ENCODE peak calls at places on chromosomes 6 and 20, in eight cellular contexts. One of them, this sample, is unnamed. For H3K4me1, the result is how much of the 10 kb centered on the place peaks cover.

GRCh38 chr6:144156991-144157390 is 6.7 kb downstream of the STX11 start:
- DNase-seq in naive thymus-derived CD4-positive, alpha-beta T cell: no peak
- DNase-seq in tibial nerve: no peak
- DNase-seq in neuronal stem cell: no peak
- DNase-seq in psoas muscle: no peak
- DNase-seq in breast epithelium: no peak
- DNase-seq in GM23248: no peak
- DNase-seq in mammary epithelial cell: no peak
- DNase-seq in this sample: no peak

GRCh38 chr20:53343433-53343832 is 250.2 kb downstream of the ZNF217 start:
- DNase-seq in naive thymus-derived CD4-positive, alpha-beta T cell: no peak
- DNase-seq in tibial nerve: no peak
- DNase-seq in neuronal stem cell: no peak
- DNase-seq in psoas muscle: no peak
- DNase-seq in breast epithelium: no peak
- DNase-seq in GM23248: no peak
- DNase-seq in mammary epithelial cell: no peak
- DNase-seq in this sample: no peak

GRCh38 chr6:92122746-92123145 is 1296.6 kb downstream of the EPHA7 start:
- DNase-seq in naive thymus-derived CD4-positive, alpha-beta T cell: no peak
- DNase-seq in tibial nerve: no peak
- DNase-seq in neuronal stem cell: no peak
- DNase-seq in psoas muscle: no peak
- DNase-seq in breast epithelium: no peak
- DNase-seq in GM23248: no peak
- DNase-seq in mammary epithelial cell: no peak
- DNase-seq in this sample: peak

GRCh38 chr6:34317882-34318491 is 69.2 kb upstream of the SMIM29 start:
- DNase-seq in naive thymus-derived CD4-positive, alpha-beta T cell: no peak
- DNase-seq in tibial nerve: no peak
- DNase-seq in neuronal stem cell: no peak
- DNase-seq in psoas muscle: no peak
- DNase-seq in breast epithelium: no peak
- DNase-seq in GM23248: peak
- DNase-seq in mammary epithelial cell: no peak
- DNase-seq in this sample: no peak

GRCh38 chr6:56375806-56376205 is 128.4 kb upstream of the COL21A1 start:
- DNase-seq in naive thymus-derived CD4-positive, alpha-beta T cell: no peak
- DNase-seq in tibial nerve: no peak
- DNase-seq in neuronal stem cell: no peak
- DNase-seq in psoas muscle: no peak
- DNase-seq in breast epithelium: no peak
- DNase-seq in GM23248: no peak
- DNase-seq in mammary epithelial cell: no peak
- DNase-seq in this sample: no peak

GRCh38 chr20:62627901-62628612 is 14.2 kb upstream of the SLCO4A1 start:
- DNase-seq in naive thymus-derived CD4-positive, alpha-beta T cell: no peak
- DNase-seq in tibial nerve: no peak
- DNase-seq in neuronal stem cell: no peak
- DNase-seq in psoas muscle: no peak
- DNase-seq in breast epithelium: no peak
- DNase-seq in GM23248: peak
- DNase-seq in mammary epithelial cell: no peak
- DNase-seq in this sample: peak

GRCh38 chr6:91464718-91465117 is 877.8 kb upstream of the MAP3K7 start:
- DNase-seq in naive thymus-derived CD4-positive, alpha-beta T cell: no peak
- DNase-seq in tibial nerve: no peak
- DNase-seq in neuronal stem cell: no peak
- DNase-seq in psoas muscle: no peak
- DNase-seq in breast epithelium: no peak
- DNase-seq in GM23248: no peak
- DNase-seq in mammary epithelial cell: no peak
- DNase-seq in this sample: no peak

GRCh38 chr20:8132015-8132631 is at the start of gene PLCB1:
- DNase-seq in naive thymus-derived CD4-positive, alpha-beta T cell: peak
- DNase-seq in tibial nerve: peak
- DNase-seq in neuronal stem cell: peak
- DNase-seq in psoas muscle: peak
- DNase-seq in breast epithelium: peak
- DNase-seq in GM23248: peak
- DNase-seq in mammary epithelial cell: peak
- DNase-seq in this sample: peak

GRCh38 chr6:43887340-43887858 is 117.4 kb downstream of the VEGFA start:
- DNase-seq in naive thymus-derived CD4-positive, alpha-beta T cell: no peak
- DNase-seq in tibial nerve: no peak
- DNase-seq in neuronal stem cell: no peak
- DNase-seq in psoas muscle: no peak
- DNase-seq in breast epithelium: no peak
- DNase-seq in GM23248: no peak
- DNase-seq in mammary epithelial cell: no peak
- DNase-seq in this sample: no peak

GRCh38 chr6:43937236-43938177 is 167.5 kb downstream of the VEGFA start:
- DNase-seq in naive thymus-derived CD4-positive, alpha-beta T cell: no peak
- DNase-seq in tibial nerve: no peak
- DNase-seq in neuronal stem cell: no peak
- DNase-seq in psoas muscle: no peak
- DNase-seq in breast epithelium: no peak
- DNase-seq in GM23248: no peak
- DNase-seq in mammary epithelial cell: no peak
- DNase-seq in this sample: no peak

GRCh38 chr6:19713411-19713810 is 123.8 kb upstream of the ID4 start:
- DNase-seq in naive thymus-derived CD4-positive, alpha-beta T cell: no peak
- DNase-seq in tibial nerve: no peak
- DNase-seq in neuronal stem cell: no peak
- DNase-seq in psoas muscle: no peak
- DNase-seq in breast epithelium: no peak
- DNase-seq in GM23248: peak
- DNase-seq in mammary epithelial cell: no peak
- DNase-seq in this sample: no peak

GRCh38 chr20:22796465-22797077 is 212.2 kb upstream of the FOXA2 start:
- DNase-seq in naive thymus-derived CD4-positive, alpha-beta T cell: no peak
- DNase-seq in tibial nerve: no peak
- DNase-seq in neuronal stem cell: no peak
- DNase-seq in psoas muscle: no peak
- DNase-seq in breast epithelium: no peak
- DNase-seq in GM23248: peak
- DNase-seq in mammary epithelial cell: peak
- DNase-seq in this sample: peak

GRCh38 chr6:144416773-144417172 is 131.6 kb downstream of the UTRN start:
- DNase-seq in naive thymus-derived CD4-positive, alpha-beta T cell: no peak
- DNase-seq in tibial nerve: no peak
- DNase-seq in neuronal stem cell: no peak
- DNase-seq in psoas muscle: no peak
- DNase-seq in breast epithelium: no peak
- DNase-seq in GM23248: peak
- DNase-seq in mammary epithelial cell: no peak
- DNase-seq in this sample: peak

GRCh38 chr20:15627501-15627903 is 945.7 kb downstream of the KIF16B start:
- DNase-seq in naive thymus-derived CD4-positive, alpha-beta T cell: no peak
- DNase-seq in tibial nerve: no peak
- DNase-seq in neuronal stem cell: no peak
- DNase-seq in psoas muscle: no peak
- DNase-seq in breast epithelium: no peak
- DNase-seq in GM23248: no peak
- DNase-seq in mammary epithelial cell: no peak
- DNase-seq in this sample: no peak

GRCh38 chr20:61879303-61879620 is 186.4 kb downstream of the TAF4 start:
- DNase-seq in naive thymus-derived CD4-positive, alpha-beta T cell: no peak
- DNase-seq in tibial nerve: no peak
- DNase-seq in neuronal stem cell: no peak
- DNase-seq in psoas muscle: no peak
- DNase-seq in breast epithelium: no peak
- DNase-seq in GM23248: no peak
- DNase-seq in mammary epithelial cell: no peak
- DNase-seq in this sample: no peak

GRCh38 chr20:35315199-35316020 is 23.2 kb upstream of the FAM83C start:
- DNase-seq in naive thymus-derived CD4-positive, alpha-beta T cell: no peak
- DNase-seq in tibial nerve: no peak
- DNase-seq in neuronal stem cell: no peak
- DNase-seq in psoas muscle: no peak
- DNase-seq in breast epithelium: no peak
- DNase-seq in GM23248: peak
- DNase-seq in mammary epithelial cell: no peak
- DNase-seq in this sample: no peak

GRCh38 chr6:161439093-161439492 is 165.2 kb upstream of the AGPAT4 start:
- DNase-seq in naive thymus-derived CD4-positive, alpha-beta T cell: no peak
- DNase-seq in tibial nerve: peak
- DNase-seq in neuronal stem cell: no peak
- DNase-seq in psoas muscle: peak
- DNase-seq in breast epithelium: peak
- DNase-seq in GM23248: peak
- DNase-seq in mammary epithelial cell: peak
- DNase-seq in this sample: peak

GRCh38 chr20:23928788-23929187 is 49.2 kb upstream of the CST5 start:
- DNase-seq in naive thymus-derived CD4-positive, alpha-beta T cell: no peak
- DNase-seq in tibial nerve: no peak
- DNase-seq in neuronal stem cell: no peak
- DNase-seq in psoas muscle: no peak
- DNase-seq in breast epithelium: no peak
- DNase-seq in GM23248: no peak
- DNase-seq in mammary epithelial cell: no peak
- DNase-seq in this sample: peak

GRCh38 chr20:5039255-5039657 is 37.9 kb upstream of the SLC23A2 start:
- DNase-seq in naive thymus-derived CD4-positive, alpha-beta T cell: no peak
- DNase-seq in tibial nerve: no peak
- DNase-seq in neuronal stem cell: no peak
- DNase-seq in psoas muscle: no peak
- DNase-seq in breast epithelium: no peak
- DNase-seq in GM23248: no peak
- DNase-seq in mammary epithelial cell: no peak
- DNase-seq in this sample: no peak

GRCh38 chr20:672975-673604 is 2.5 kb downstream of the SCRT2 start:
- DNase-seq in naive thymus-derived CD4-positive, alpha-beta T cell: no peak
- DNase-seq in tibial nerve: no peak
- DNase-seq in neuronal stem cell: no peak
- DNase-seq in psoas muscle: no peak
- DNase-seq in breast epithelium: no peak
- DNase-seq in GM23248: no peak
- DNase-seq in mammary epithelial cell: no peak
- DNase-seq in this sample: peak

GRCh38 chr6:122389704-122390103 is 9.7 kb upstream of the HSF2 start:
- DNase-seq in naive thymus-derived CD4-positive, alpha-beta T cell: no peak
- DNase-seq in tibial nerve: no peak
- DNase-seq in neuronal stem cell: no peak
- DNase-seq in psoas muscle: no peak
- DNase-seq in breast epithelium: no peak
- DNase-seq in GM23248: peak
- DNase-seq in mammary epithelial cell: peak
- DNase-seq in this sample: no peak

GRCh38 chr20:39954585-39954984 is 734.5 kb downstream of the MAFB start:
- DNase-seq in naive thymus-derived CD4-positive, alpha-beta T cell: no peak
- DNase-seq in tibial nerve: no peak
- DNase-seq in neuronal stem cell: no peak
- DNase-seq in psoas muscle: no peak
- DNase-seq in breast epithelium: no peak
- DNase-seq in GM23248: peak
- DNase-seq in mammary epithelial cell: no peak
- DNase-seq in this sample: no peak

DNA sequence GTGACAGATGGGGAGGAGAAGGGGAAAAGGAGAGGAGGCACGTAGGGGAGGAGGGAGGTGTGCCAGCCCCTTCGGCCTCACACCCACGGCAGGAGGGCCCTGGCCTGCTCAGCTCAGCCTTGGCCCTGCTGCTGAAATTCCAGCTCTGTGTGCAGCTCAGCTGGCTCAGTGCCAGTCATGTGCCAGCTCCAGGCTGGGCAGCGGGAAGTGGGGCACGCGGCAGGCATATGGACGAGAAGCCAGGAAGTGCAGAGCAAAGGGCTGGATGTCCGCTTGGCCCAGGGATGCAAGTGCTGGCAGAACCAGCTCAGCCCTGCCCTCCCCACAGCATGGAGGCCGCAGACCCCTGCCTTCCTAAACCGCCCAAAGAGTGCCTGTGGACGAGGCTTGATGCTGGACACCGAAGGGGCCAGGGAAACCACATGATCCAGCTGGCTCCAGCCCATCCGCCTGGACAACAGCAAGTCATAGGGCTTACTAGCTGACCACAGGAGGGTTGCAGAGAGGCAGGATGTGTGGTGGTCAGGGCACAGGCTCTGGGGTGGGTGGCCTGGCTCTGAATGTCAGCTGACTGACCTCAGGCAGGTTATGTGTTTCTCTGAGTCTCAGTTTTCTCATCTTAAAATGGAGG is 60.1 kb downstream of the NOL4L start:
- DNase-seq in naive thymus-derived CD4-positive, alpha-beta T cell: no peak
- DNase-seq in tibial nerve: peak
- DNase-seq in neuronal stem cell: no peak
- DNase-seq in psoas muscle: peak
- DNase-seq in breast epithelium: peak
- DNase-seq in GM23248: no peak
- DNase-seq in mammary epithelial cell: no peak
- DNase-seq in this sample: no peak
- H3K4me1 ChIP-seq in naive thymus-derived CD4-positive, alpha-beta T cell: under half
- H3K4me1 ChIP-seq in tibial nerve: under half
- H3K4me1 ChIP-seq in neuronal stem cell: under half
- H3K4me1 ChIP-seq in psoas muscle: under half
- H3K4me1 ChIP-seq in breast epithelium: under half
- H3K4me1 ChIP-seq in GM23248: under half
- H3K4me1 ChIP-seq in mammary epithelial cell: under half
- H3K4me1 ChIP-seq in this sample: under half

GRCh38 chr6:72286911-72287311 is 335.0 kb upstream of the KCNQ5 start:
- DNase-seq in naive thymus-derived CD4-positive, alpha-beta T cell: no peak
- DNase-seq in tibial nerve: no peak
- DNase-seq in neuronal stem cell: no peak
- DNase-seq in psoas muscle: no peak
- DNase-seq in breast epithelium: no peak
- DNase-seq in GM23248: peak
- DNase-seq in mammary epithelial cell: peak
- DNase-seq in this sample: peak
- H3K4me3 ChIP-seq in naive thymus-derived CD4-positive, alpha-beta T cell: no peak
- H3K4me3 ChIP-seq in tibial nerve: no peak
- H3K4me3 ChIP-seq in neuronal stem cell: no peak
- H3K4me3 ChIP-seq in psoas muscle: no peak
- H3K4me3 ChIP-seq in breast epithelium: no peak
- H3K4me3 ChIP-seq in GM23248: no peak
- H3K4me3 ChIP-seq in mammary epithelial cell: no peak
- H3K4me3 ChIP-seq in this sample: no peak

GRCh38 chr6:380234-381218 is 11.0 kb upstream of the IRF4 start:
- DNase-seq in naive thymus-derived CD4-positive, alpha-beta T cell: no peak
- DNase-seq in tibial nerve: no peak
- DNase-seq in neuronal stem cell: no peak
- DNase-seq in psoas muscle: no peak
- DNase-seq in breast epithelium: no peak
- DNase-seq in GM23248: no peak
- DNase-seq in mammary epithelial cell: no peak
- DNase-seq in this sample: no peak
- H3K4me1 ChIP-seq in naive thymus-derived CD4-positive, alpha-beta T cell: under half
- H3K4me1 ChIP-seq in tibial nerve: under half
- H3K4me1 ChIP-seq in neuronal stem cell: under half
- H3K4me1 ChIP-seq in psoas muscle: under half
- H3K4me1 ChIP-seq in breast epithelium: under half
- H3K4me1 ChIP-seq in GM23248: under half
- H3K4me1 ChIP-seq in mammary epithelial cell: under half
- H3K4me1 ChIP-seq in this sample: under half

DNA sequence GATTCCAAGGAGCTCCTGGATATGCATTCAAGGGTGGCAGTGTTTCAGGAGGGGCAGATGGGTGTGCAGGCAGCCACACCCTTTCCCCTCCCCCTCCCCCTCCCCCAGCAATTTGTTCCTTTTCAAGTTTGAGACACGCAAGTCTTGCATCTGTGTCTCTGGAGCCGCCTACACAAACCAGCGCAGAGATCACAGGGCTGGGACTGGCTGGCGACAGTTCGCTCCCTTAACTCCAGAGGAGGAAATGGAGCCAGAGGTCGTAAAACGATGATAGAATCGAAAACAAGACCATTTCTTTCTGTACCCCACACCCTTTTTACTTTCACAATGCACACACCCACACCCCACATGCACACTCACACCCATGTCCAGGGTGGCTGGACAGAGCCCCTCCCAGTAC is 163.1 kb downstream of the LY86 start:
- DNase-seq in naive thymus-derived CD4-positive, alpha-beta T cell: peak
- DNase-seq in tibial nerve: peak
- DNase-seq in neuronal stem cell: no peak
- DNase-seq in psoas muscle: no peak
- DNase-seq in breast epithelium: no peak
- DNase-seq in GM23248: peak
- DNase-seq in mammary epithelial cell: no peak
- DNase-seq in this sample: no peak
- H3K4me3 ChIP-seq in naive thymus-derived CD4-positive, alpha-beta T cell: no peak
- H3K4me3 ChIP-seq in tibial nerve: no peak
- H3K4me3 ChIP-seq in neuronal stem cell: no peak
- H3K4me3 ChIP-seq in psoas muscle: no peak
- H3K4me3 ChIP-seq in breast epithelium: no peak
- H3K4me3 ChIP-seq in GM23248: peak
- H3K4me3 ChIP-seq in mammary epithelial cell: no peak
- H3K4me3 ChIP-seq in this sample: no peak